ENCODE peak calls at places on chromosome 14, in six cellular contexts. G is glutamatergic neuron; A is GM12864; Q is astrocyte of the spinal cord; H is activated naive CD8-positive, alpha-beta T cell treated with anti-CD3 and anti-CD28 coated beads, Interleukin-2, amount 10 ng/mL, durations not matched to agents 7 days and 5 days; Z is central memory CD4-positive, alpha-beta T cell. O is an unnamed sample.

GRCh38 chr14:22002860-22003284 is 329.3 kb upstream of the OR4E1 start:
- DNase-seq in Z (peak), H (peak), A (no peak), Q (no peak), G (peak), O (no peak)

GRCh38 chr14:21026251-21026987 is 1.6 kb upstream of the NDRG2 start:
- DNase-seq in Z (no peak), Q (no peak), H (no peak), A (no peak), G (no peak), O (no peak)

GRCh38 chr14:30131698-30132097 is 204.1 kb upstream of the PRKD1 start:
- DNase-seq in A (no peak), H (no peak), G (no peak), Q (no peak), Z (no peak), O (no peak)

GRCh38 chr14:106665814-106666213 is 1139.4 kb downstream of the TMEM121 start:
- DNase-seq in G (no peak), Q (no peak), Z (no peak), H (no peak), A (no peak), O (no peak)

GRCh38 chr14:53842938-53843337 is 113.7 kb downstream of the BMP4 start:
- DNase-seq in Z (no peak), Q (peak), H (no peak), G (no peak), A (no peak), O (peak)

GRCh38 chr14:93036652-93037341 is 78.9 kb downstream of the ITPK1 start:
- DNase-seq in Q (no peak), H (no peak), G (no peak), A (no peak), Z (no peak), O (peak)

GRCh38 chr14:64440494-64440893 is 24.8 kb upstream of the AKAP5 start:
- DNase-seq in Z (no peak), G (no peak), Q (no peak), H (no peak), A (no peak), O (peak)

GRCh38 chr14:31960039-31960438 is 117.1 kb upstream of the ARHGAP5 start:
- DNase-seq in Q (no peak), G (no peak), A (no peak), Z (no peak), H (no peak), O (no peak)

GRCh38 chr14:86973177-86973576 is 1019.8 kb downstream of the GALC start:
- DNase-seq in A (no peak), G (no peak), Q (no peak), Z (no peak), H (no peak), O (no peak)

GRCh38 chr14:37969511-37969979 is 238.2 kb upstream of the SSTR1 start:
- DNase-seq in Z (no peak), G (no peak), H (no peak), Q (no peak), A (no peak), O (no peak)

GRCh38 chr14:89304972-89305703 is 111.9 kb downstream of the FOXN3 start:
- DNase-seq in H (no peak), Z (no peak), G (no peak), Q (peak), A (peak), O (peak)

GRCh38 chr14:61126083-61126962 is 145.3 kb downstream of the SLC38A6 start:
- DNase-seq in G (no peak), Z (no peak), A (no peak), H (no peak), Q (peak), O (peak)

GRCh38 chr14:35405304-35405996 is 901 bp upstream of the NFKBIA start:
- DNase-seq in G (no peak), H (no peak), Z (no peak), A (no peak), Q (no peak), O (peak)

GRCh38 chr14:53450871-53451270 is 297.7 kb upstream of the DDHD1 start:
- DNase-seq in A (no peak), G (no peak), Q (peak), H (no peak), Z (no peak), O (peak)

GRCh38 chr14:67623114-67623513 is 3.4 kb downstream of the ARG2 start:
- DNase-seq in Z (no peak), G (no peak), Q (no peak), H (no peak), A (no peak), O (peak)

GRCh38 chr14:103091041-103091882 is 3.3 kb upstream of the EXOC3L4 start:
- DNase-seq in Q (no peak), A (no peak), G (no peak), H (peak), Z (peak), O (peak)

GRCh38 chr14:61754627-61755381 is 7.4 kb upstream of the SNAPC1 start:
- DNase-seq in H (no peak), A (no peak), Z (no peak), Q (peak), G (no peak), O (peak)

GRCh38 chr14:74348241-74348734 is at the start of gene VRTN:
- DNase-seq in Z (no peak), H (no peak), Q (no peak), A (no peak), G (no peak), O (no peak)

GRCh38 chr14:64658201-64658600 is 46.0 kb upstream of the PLEKHG3 start:
- DNase-seq in Q (no peak), Z (no peak), G (no peak), A (no peak), H (no peak), O (no peak)

GRCh38 chr14:58746261-58746660 is 108.5 kb downstream of the DACT1 start:
- DNase-seq in G (no peak), Z (no peak), A (no peak), Q (peak), H (no peak), O (peak)

GRCh38 chr14:25622752-25623151 is 572.8 kb upstream of the STXBP6 start:
- DNase-seq in A (no peak), G (no peak), Z (no peak), Q (no peak), H (no peak), O (no peak)

GRCh38 chr14:61640158-61640833 is 55.0 kb upstream of the HIF1A start:
- DNase-seq in G (no peak), A (no peak), Q (no peak), Z (no peak), H (no peak), O (no peak)

GRCh38 chr14:31228533-31228932 is 20.9 kb upstream of the HECTD1 start:
- DNase-seq in G (no peak), A (no peak), H (no peak), Z (no peak), Q (no peak), O (no peak)

GRCh38 chr14:104783484-104784217 is 11.9 kb downstream of the AKT1 start:
- DNase-seq in A (no peak), Q (no peak), Z (no peak), G (peak), H (no peak), O (no peak)

GRCh38 chr14:49586673-49587460 is 687 bp upstream of the RPS29 start:
- DNase-seq in Q (peak), H (no peak), G (peak), Z (peak), A (no peak), O (peak)

GRCh38 chr14:19771895-19772430 is 1.3 kb upstream of the OR4M1 start:
- DNase-seq in H (no peak), G (no peak), Q (no peak), A (no peak), Z (no peak), O (no peak)

GRCh38 chr14:59037086-59037485 is 151.4 kb upstream of the DAAM1 start:
- DNase-seq in A (no peak), Q (no peak), Z (no peak), H (no peak), G (no peak), O (no peak)

GRCh38 chr14:72049462-72049861 is 117.2 kb downstream of the RGS6 start:
- DNase-seq in Q (no peak), H (no peak), Z (no peak), A (peak), G (no peak), O (no peak)

GRCh38 chr14:105193916-105194782 is 13.0 kb upstream of the NUDT14 start:
- DNase-seq in Z (no peak), G (no peak), Q (no peak), A (no peak), H (peak), O (no peak)

GRCh38 chr14:92850492-92850891 is 56.4 kb downstream of the GOLGA5 start:
- DNase-seq in Z (no peak), A (no peak), H (no peak), G (no peak), Q (no peak), O (no peak)

GRCh38 chr14:23348297-23348655 is 4.4 kb downstream of the SLC22A17 start:
- DNase-seq in H (no peak), G (no peak), Z (no peak), Q (no peak), A (no peak), O (no peak)

GRCh38 chr14:74579447-74580274 is 32.4 kb downstream of the LTBP2 start:
- DNase-seq in G (no peak), A (no peak), Z (peak), Q (peak), H (no peak), O (peak)

GRCh38 chr14:28780843-28781503 is 14.4 kb downstream of the FOXG1 start:
- DNase-seq in Q (no peak), G (no peak), A (no peak), H (no peak), Z (no peak), O (no peak)

GRCh38 chr14:65446159-65446558 is 33.6 kb downstream of the FUT8 start:
- DNase-seq in A (no peak), G (no peak), Z (no peak), H (no peak), Q (no peak), O (no peak)

GRCh38 chr14:65237956-65238355 is 135.6 kb upstream of the MAX start:
- DNase-seq in Z (no peak), H (no peak), G (no peak), Q (no peak), A (no peak), O (no peak)

GRCh38 chr14:79419571-79420327 is 791.6 kb downstream of the DIO2 start:
- DNase-seq in H (no peak), Q (no peak), A (no peak), G (no peak), Z (no peak), O (peak)

O was measured in choroid plexus epithelial cell.